ENCODE peak calls at places on chromosomes 4 and X, in ten cellular contexts. M, I, O, E, Z, X, P, Q, L and C are unnamed samples.
A peak's percentile ranks its signal among the peaks of the same experiment; 100 is the strongest.

GRCh38 chr4:139526928-139527327 is 29.1 kb downstream of the SETD7 start:
- DNase-seq in M (no peak), I (no peak), O (no peak), E (no peak), Z (no peak), X (no peak), P (no peak), Q (no peak), L (no peak), C (no peak)

GRCh38 chr4:36024901-36025610 is 219.3 kb downstream of the ARAP2 start:
- DNase-seq in M (no peak), I (no peak), O (no peak), E (no peak), Z (peak; percentile 28), X (no peak), P (no peak), Q (no peak), L (no peak), C (no peak)

GRCh38 chr4:84733343-84734033 is 150.6 kb downstream of the CDS1 start:
- DNase-seq in M (no peak), I (no peak), O (no peak), E (no peak), Z (no peak), X (no peak), P (no peak), Q (no peak), L (no peak), C (no peak)

GRCh38 chrX:71996826-71997225 is 86.2 kb downstream of the NHSL2 start:
- DNase-seq in M (no peak), I (peak; percentile 65), O (peak; percentile 17), E (peak; percentile 11), Z (no peak), X (no peak), P (peak; percentile 57), Q (no peak), L (peak; percentile 46), C (no peak)

GRCh38 chrX:120452131-120452530 is 17.0 kb downstream of the LAMP2 start:
- DNase-seq in M (no peak), I (peak; percentile 52), O (no peak), E (peak; percentile 25), Z (no peak), X (peak; percentile 38), P (peak; percentile 48), Q (no peak), L (peak; percentile 45), C (no peak)

GRCh38 chrX:154092371-154092770 is 5.1 kb downstream of the MECP2 start:
- DNase-seq in M (no peak), I (no peak), O (no peak), E (no peak), Z (no peak), X (no peak), P (no peak), Q (no peak), L (no peak), C (no peak)

GRCh38 chr4:2186133-2186864 is 55.6 kb downstream of the HAUS3 start:
- DNase-seq in M (peak; percentile 60), I (peak; percentile 24), O (no peak), E (peak; percentile 44), Z (peak; percentile 52), X (peak; percentile 70), P (peak; percentile 63), Q (no peak), L (no peak), C (no peak)

GRCh38 chrX:24037729-24038128 is 10.7 kb upstream of the KLHL15 start:
- DNase-seq in M (no peak), I (no peak), O (no peak), E (no peak), Z (no peak), X (no peak), P (no peak), Q (no peak), L (no peak), C (no peak)

GRCh38 chr4:153788419-153789276 is at the start of gene SFRP2:
- DNase-seq in M (peak; percentile 29), I (peak; percentile 61), O (no peak), E (no peak), Z (no peak), X (no peak), P (no peak), Q (peak; percentile 72), L (no peak), C (no peak)

GRCh38 chr4:146638801-146639351 is at the start of gene POU4F2:
- DNase-seq in M (no peak), I (peak; percentile 8), O (no peak), E (peak; percentile 22), Z (no peak), X (no peak), P (peak; percentile 30), Q (peak; percentile 55), L (peak; percentile 1), C (no peak)

GRCh38 chrX:331772-332495 is 13.3 kb upstream of the GTPBP6 start:
- DNase-seq in M (no peak), I (no peak), O (no peak), E (no peak), Z (no peak), X (no peak), P (no peak), Q (no peak), L (no peak), C (no peak)

GRCh38 chr4:141131738-141132688 is 1.3 kb downstream of the RNF150 start:
- DNase-seq in M (peak; percentile 17), I (no peak), O (no peak), E (peak; percentile 18), Z (no peak), X (no peak), P (no peak), Q (peak; percentile 53), L (no peak), C (no peak)

GRCh38 chr4:1002131-1002630 is 9.0 kb upstream of the SLC26A1 start:
- DNase-seq in M (peak; percentile 78), I (peak; percentile 39), O (no peak), E (no peak), Z (no peak), X (no peak), P (peak; percentile 61), Q (no peak), L (peak; percentile 29), C (no peak)

GRCh38 chr4:108325561-108325960 is 156.8 kb upstream of the LEF1 start:
- DNase-seq in M (no peak), I (no peak), O (no peak), E (no peak), Z (no peak), X (no peak), P (no peak), Q (no peak), L (no peak), C (no peak)

GRCh38 chr4:136400829-136401228 is 1131.5 kb downstream of the PCDH18 start:
- DNase-seq in M (no peak), I (no peak), O (no peak), E (no peak), Z (no peak), X (no peak), P (no peak), Q (no peak), L (no peak), C (no peak)

GRCh38 chrX:79161655-79162054 is 17.2 kb downstream of the GPR174 start:
- DNase-seq in M (no peak), I (no peak), O (no peak), E (no peak), Z (no peak), X (no peak), P (no peak), Q (no peak), L (no peak), C (no peak)

GRCh38 chr4:5821665-5822358 is 71.1 kb downstream of the CRMP1 start:
- DNase-seq in M (no peak), I (no peak), O (no peak), E (no peak), Z (peak; percentile 23), X (no peak), P (no peak), Q (no peak), L (no peak), C (no peak)

GRCh38 chr4:150581611-150582010 is 340 bp upstream of the MAB21L2 start:
- DNase-seq in M (no peak), I (no peak), O (no peak), E (peak; percentile 64), Z (no peak), X (no peak), P (peak; percentile 57), Q (no peak), L (no peak), C (no peak)

DNA sequence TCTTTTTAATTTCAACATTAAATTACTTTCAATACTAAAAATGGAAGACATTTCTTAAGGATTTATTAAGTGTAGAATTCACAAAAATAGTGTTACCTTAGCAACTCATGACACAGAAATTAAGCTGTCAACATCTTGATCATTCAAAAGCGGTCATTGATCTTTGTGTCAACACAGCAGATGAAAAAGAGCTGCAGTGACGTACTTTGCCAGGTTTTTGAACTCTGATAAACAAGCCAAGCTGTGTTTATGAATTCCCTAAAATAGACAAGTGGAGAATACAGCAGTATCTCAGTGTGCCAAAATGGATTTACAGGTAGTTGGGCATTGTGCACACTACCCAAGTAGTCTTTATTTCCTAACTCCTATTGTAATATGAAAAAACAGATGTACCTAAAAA is 1141.8 kb upstream of the PCDH7 start:
- DNase-seq in M (no peak), I (no peak), O (no peak), E (no peak), Z (no peak), X (no peak), P (no peak), Q (no peak), L (no peak), C (no peak)
- TF ChIP-seq CTCF in M (no peak), I (no peak), O (no peak), E (no peak), Z (no peak), X (no peak), P (no peak), Q (no peak), L (no peak), C (no peak)

GRCh38 chrX:53093748-53094583 is at the start of gene KANTR:
- DNase-seq in M (peak; percentile 90), I (peak; percentile 94), O (peak; percentile 84), E (peak; percentile 95), Z (peak; percentile 90), X (peak; percentile 94), P (peak; percentile 95), Q (peak; percentile 92), L (peak; percentile 93), C (peak; percentile 79)
- TF ChIP-seq CTCF in M (no peak), I (no peak), O (no peak), E (no peak), Z (no peak), X (no peak), P (no peak), Q (no peak), L (no peak), C (no peak)

DNA sequence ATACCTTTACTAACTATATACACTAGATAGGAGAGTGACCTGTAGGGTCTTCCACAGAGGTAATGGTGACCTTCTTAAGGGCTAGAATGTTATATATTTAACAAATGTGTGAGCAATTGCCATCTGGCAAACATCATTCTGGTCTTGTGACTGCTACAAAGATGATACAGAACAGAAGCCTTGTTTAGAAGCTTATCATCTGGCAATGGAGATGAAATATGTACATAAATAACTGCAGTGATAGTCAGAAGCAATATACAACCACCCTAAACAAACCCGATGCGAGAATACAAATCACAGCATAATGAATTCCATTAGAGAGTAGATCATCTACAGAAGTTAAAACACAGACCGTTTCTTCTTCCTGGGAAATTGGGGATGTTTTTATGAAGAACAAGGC is 952.7 kb upstream of the SLIT2 start:
- DNase-seq in M (no peak), I (peak; percentile 61), O (no peak), E (peak; percentile 7), Z (no peak), X (no peak), P (peak; percentile 6), Q (no peak), L (peak; percentile 26), C (no peak)
- TF ChIP-seq CTCF in M (no peak), I (no peak), O (no peak), E (no peak), Z (no peak), X (no peak), P (no peak), Q (no peak), L (no peak), C (no peak)

GRCh38 chr4:23934915-23935314 is 45.1 kb upstream of the PPARGC1A start:
- DNase-seq in M (peak; percentile 61), I (peak; percentile 95), O (peak; percentile 82), E (peak; percentile 77), Z (no peak), X (peak; percentile 96), P (peak; percentile 98), Q (peak; percentile 89), L (peak; percentile 96), C (no peak)
- TF ChIP-seq CTCF in M (no peak), I (no peak), O (no peak), E (no peak), Z (no peak), X (no peak), P (no peak), Q (no peak), L (no peak), C (no peak)